ENCODE peak calls at places on chromosomes 12 and 14, in nine cellular contexts. H, G, S, Y, Q, I, K, T and C are unnamed samples.

GRCh38 chr12:92434607-92435025 is 268.2 kb upstream of the PLEKHG7 start:
- DNase-seq in H (no peak), G (no peak), S (no peak), Y (no peak), Q (no peak), I (no peak), K (no peak), T (no peak), C (no peak)

GRCh38 chr14:61346221-61346620 is 24.8 kb downstream of the PRKCH start:
- DNase-seq in H (no peak), G (no peak), S (no peak), Y (no peak), Q (no peak), I (no peak), K (no peak), T (no peak), C (no peak)

GRCh38 chr14:83976223-83976770 is 1553.6 kb upstream of the FLRT2 start:
- DNase-seq in H (no peak), G (no peak), S (no peak), Y (no peak), Q (no peak), I (no peak), K (no peak), T (no peak), C (no peak)

GRCh38 chr14:63692309-63693020 is 35.4 kb downstream of the SGPP1 start:
- DNase-seq in H (no peak), G (no peak), S (no peak), Y (peak; percentile 2), Q (no peak), I (no peak), K (no peak), T (no peak), C (no peak)

GRCh38 chr12:52327830-52328500 is 6.8 kb upstream of the KRT83 start:
- DNase-seq in H (no peak), G (no peak), S (no peak), Y (no peak), Q (no peak), I (no peak), K (no peak), T (no peak), C (no peak)

GRCh38 chr14:65594153-65594881 is 181.8 kb downstream of the FUT8 start:
- DNase-seq in H (no peak), G (no peak), S (no peak), Y (no peak), Q (no peak), I (no peak), K (no peak), T (no peak), C (no peak)

GRCh38 chr12:112322882-112323547 is 59.2 kb downstream of the HECTD4 start:
- DNase-seq in H (no peak), G (no peak), S (no peak), Y (no peak), Q (no peak), I (no peak), K (no peak), T (no peak), C (no peak)

GRCh38 chr12:29508949-29509348 is 11.5 kb upstream of the OVCH1 start:
- DNase-seq in H (no peak), G (no peak), S (no peak), Y (no peak), Q (no peak), I (no peak), K (no peak), T (no peak), C (no peak)

GRCh38 chr12:63967781-63968180 is 123.3 kb downstream of the SRGAP1 start:
- DNase-seq in H (no peak), G (no peak), S (no peak), Y (peak; percentile 35), Q (no peak), I (no peak), K (no peak), T (no peak), C (no peak)

GRCh38 chr12:127272864-127273263 is 994.1 kb upstream of the TMEM132C start:
- DNase-seq in H (no peak), G (no peak), S (no peak), Y (peak; percentile 98), Q (peak; percentile 98), I (peak; percentile 85), K (peak; percentile 87), T (no peak), C (no peak)

GRCh38 chr12:27451416-27451815 is 4.9 kb downstream of the SMCO2 start:
- DNase-seq in H (no peak), G (no peak), S (no peak), Y (no peak), Q (no peak), I (no peak), K (no peak), T (no peak), C (no peak)

GRCh38 chr12:132827763-132828703 is 636 bp downstream of the GOLGA3 start:
- DNase-seq in H (peak; percentile 38), G (no peak), S (peak; percentile 67), Y (peak; percentile 81), Q (peak; percentile 88), I (peak; percentile 80), K (peak; percentile 81), T (no peak), C (no peak)

GRCh38 chr14:68939893-68940613 is 39.0 kb downstream of the ACTN1 start:
- DNase-seq in H (no peak), G (no peak), S (no peak), Y (peak; percentile 98), Q (peak; percentile 95), I (peak; percentile 99), K (peak; percentile 98), T (no peak), C (no peak)

GRCh38 chr12:108798551-108799221 is 58.7 kb downstream of the SSH1 start:
- DNase-seq in H (no peak), G (no peak), S (no peak), Y (peak; percentile 52), Q (peak; percentile 72), I (peak; percentile 50), K (no peak), T (no peak), C (no peak)

GRCh38 chr12:47636908-47637780 is 68.7 kb downstream of the RPAP3 start:
- DNase-seq in H (peak; percentile 57), G (peak; percentile 14), S (no peak), Y (no peak), Q (peak; percentile 16), I (no peak), K (peak; percentile 39), T (peak; percentile 30), C (no peak)